ENCODE peak calls at places on chromosomes 11 and 22, in six cellular contexts. J, H, B, G, U and W are unnamed samples.

GRCh38 chr11:32069361-32070058 is 21.4 kb upstream of the RCN1 start:
- DNase-seq in B (no peak), G (no peak), U (no peak), H (no peak), J (no peak), W (no peak)

GRCh38 chr11:44623321-44623715 is 57.9 kb downstream of the CD82 start:
- DNase-seq in H (peak; percentile 7), G (peak; percentile 51), J (peak; percentile 46), B (no peak), U (no peak), W (no peak)

GRCh38 chr11:35035894-35036408 is 103.0 kb upstream of the CD44 start:
- DNase-seq in H (no peak), U (no peak), B (no peak), G (no peak), J (no peak), W (no peak)

GRCh38 chr11:72578051-72578450 is 96.2 kb downstream of the PDE2A start:
- DNase-seq in U (no peak), G (peak; percentile 58), H (no peak), J (peak; percentile 36), B (no peak), W (no peak)

GRCh38 chr11:2099523-2100316 is 39.5 kb downstream of the IGF2 start:
- DNase-seq in H (no peak), G (peak; percentile 69), J (peak; percentile 82), B (no peak), U (no peak), W (peak; percentile 73)

GRCh38 chr22:44595841-44596341 is 97.9 kb upstream of the RTL6 start:
- DNase-seq in G (no peak), B (no peak), H (no peak), J (no peak), U (no peak), W (peak; percentile 22)

GRCh38 chr11:120839846-120840402 is 184.0 kb upstream of the TBCEL start:
- DNase-seq in H (no peak), B (no peak), J (no peak), G (no peak), U (no peak), W (no peak)

GRCh38 chr22:49010901-49011300 is 816.8 kb downstream of the BRD1 start:
- DNase-seq in B (no peak), H (no peak), G (peak; percentile 48), U (no peak), J (peak; percentile 43), W (no peak)

GRCh38 chr11:36316049-36316448 is 20.0 kb downstream of the PRR5L start:
- DNase-seq in U (no peak), G (no peak), B (no peak), H (no peak), J (no peak), W (no peak)

GRCh38 chr11:27621440-27622161 is 78.7 kb downstream of the BDNF start:
- DNase-seq in U (no peak), G (no peak), J (no peak), B (no peak), H (peak; percentile 13), W (no peak)

GRCh38 chr11:12840871-12841516 is 166.8 kb downstream of the TEAD1 start:
- DNase-seq in U (no peak), J (no peak), G (no peak), H (no peak), B (no peak), W (no peak)

GRCh38 chr22:48153726-48154125 is 1391.3 kb downstream of the TBC1D22A start:
- DNase-seq in U (no peak), G (no peak), J (no peak), H (no peak), B (no peak), W (no peak)

GRCh38 chr11:110478410-110478809 is 48.7 kb downstream of the FDX1 start:
- DNase-seq in H (peak; percentile 39), B (no peak), J (no peak), U (no peak), G (no peak), W (no peak)

GRCh38 chr22:32733900-32734299 is 67.6 kb upstream of the TIMP3 start:
- DNase-seq in H (no peak), G (no peak), U (no peak), B (no peak), J (no peak), W (no peak)

GRCh38 chr11:76167590-76167989 is 38.7 kb downstream of the WNT11 start:
- DNase-seq in J (no peak), G (no peak), B (no peak), U (no peak), H (no peak), W (no peak)

GRCh38 chr11:88603499-88603898 is 266.0 kb upstream of the CTSC start:
- DNase-seq in U (no peak), J (no peak), G (no peak), B (no peak), H (no peak), W (no peak)

GRCh38 chr11:119377961-119378667 is 3.4 kb downstream of the USP2 start:
- DNase-seq in J (peak; percentile 38), U (no peak), B (no peak), G (peak; percentile 56), H (no peak), W (no peak)

GRCh38 chr22:27113211-27114030 is 456.0 kb downstream of the MIAT start:
- DNase-seq in J (no peak), G (peak; percentile 84), U (peak; percentile 63), B (no peak), H (peak; percentile 87), W (peak; percentile 67)

GRCh38 chr11:41379084-41379483 is 80.4 kb downstream of the LRRC4C start:
- DNase-seq in G (no peak), B (no peak), J (no peak), H (no peak), U (no peak), W (no peak)

GRCh38 chr11:863389-864117 is 20.9 kb downstream of the TSPAN4 start:
- DNase-seq in H (no peak), U (no peak), G (no peak), B (no peak), J (no peak), W (no peak)

GRCh38 chr11:110198031-110198729 is 98.2 kb downstream of the RDX start:
- DNase-seq in J (no peak), G (peak; percentile 31), H (no peak), B (no peak), U (no peak), W (no peak)

GRCh38 chr11:102142333-102142732 is 32.1 kb downstream of the YAP1 start:
- DNase-seq in U (no peak), H (no peak), G (no peak), J (no peak), B (no peak), W (no peak)

GRCh38 chr11:92893276-92893675 is 76.2 kb upstream of the MTNR1B start:
- DNase-seq in G (no peak), B (no peak), U (no peak), H (no peak), J (no peak), W (no peak)

GRCh38 chr11:123238297-123238696 is 43.2 kb upstream of the CLMP start:
- DNase-seq in J (no peak), U (no peak), H (no peak), B (no peak), G (peak; percentile 89), W (no peak)

GRCh38 chr22:47173535-47174021 is 411.1 kb downstream of the TBC1D22A start:
- DNase-seq in U (no peak), H (peak; percentile 1), B (no peak), G (peak; percentile 50), J (peak; percentile 43), W (no peak)

DNA sequence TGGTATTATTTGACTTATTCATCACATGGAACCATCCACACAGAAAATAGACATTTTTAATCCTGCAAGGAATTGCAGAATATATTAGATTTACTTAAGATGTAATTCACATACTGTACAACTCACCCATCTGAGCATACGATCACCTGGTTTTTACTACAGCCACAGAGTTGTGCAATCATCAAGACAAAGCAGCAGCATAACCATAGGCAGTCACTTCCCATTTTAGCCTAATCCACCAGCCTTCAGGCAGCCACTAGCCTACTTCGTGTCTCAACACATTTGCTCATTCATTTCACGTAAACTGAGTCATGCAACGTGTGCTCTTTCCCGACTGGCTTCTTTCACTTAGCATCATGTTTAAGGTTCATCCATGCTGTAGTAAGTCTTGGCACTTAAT is 23.0 kb downstream of the PIWIL3 start:
- DNase-seq in J (no peak), H (no peak), B (no peak), G (no peak), U (no peak), W (no peak)
- H3K27me3 ChIP-seq in J (no peaks in the 10 kb centered on the region), H (no peaks in the 10 kb centered on the region), B (no peaks in the 10 kb centered on the region), G (peaks cover 4% of the 10 kb centered on the region), U (peaks cover 22% of the 10 kb centered on the region), W (no peaks in the 10 kb centered on the region)

DNA sequence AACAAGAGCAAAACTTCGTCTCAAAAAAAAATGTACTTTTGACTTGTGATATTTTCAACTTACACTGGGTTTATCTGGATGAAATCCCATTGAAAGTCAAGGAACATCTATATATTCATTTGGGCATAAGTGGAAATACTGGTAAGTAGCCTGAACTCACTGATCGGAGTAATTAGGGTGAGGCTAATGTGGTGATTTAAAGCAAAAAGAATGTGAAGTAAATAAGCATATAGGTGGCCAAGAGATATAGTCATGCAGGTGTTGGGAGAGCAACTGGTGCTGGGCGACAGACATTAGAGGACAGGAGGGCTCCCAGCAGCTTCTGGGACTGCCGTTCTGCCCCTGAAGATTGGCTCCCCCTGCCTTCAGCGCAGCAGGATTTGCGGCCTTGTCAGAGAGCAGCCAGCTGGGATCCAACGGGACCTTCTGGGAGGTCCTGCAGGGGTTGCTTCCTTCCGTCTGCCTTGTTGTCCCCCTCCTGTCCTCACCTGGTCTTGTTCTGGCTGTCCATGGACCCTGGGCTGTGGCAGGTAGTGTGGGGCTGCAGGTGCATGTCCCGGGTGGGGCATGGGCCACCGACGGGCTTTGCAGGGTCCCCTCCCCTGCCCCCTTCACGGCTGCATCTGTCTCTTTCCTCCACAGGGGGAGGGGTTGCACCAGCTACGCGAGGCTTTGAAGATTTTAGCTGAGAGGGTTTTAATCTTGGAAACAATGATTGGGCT is 14.1 kb downstream of the RHBDD3 start:
- DNase-seq in H (no peak), J (peak; percentile 52), U (no peak), B (no peak), G (no peak), W (no peak)
- TF ChIP-seq CTCF in H (no peak), J (no peak), U (no peak), B (no peak), G (no peak), W (no peak)

DNA sequence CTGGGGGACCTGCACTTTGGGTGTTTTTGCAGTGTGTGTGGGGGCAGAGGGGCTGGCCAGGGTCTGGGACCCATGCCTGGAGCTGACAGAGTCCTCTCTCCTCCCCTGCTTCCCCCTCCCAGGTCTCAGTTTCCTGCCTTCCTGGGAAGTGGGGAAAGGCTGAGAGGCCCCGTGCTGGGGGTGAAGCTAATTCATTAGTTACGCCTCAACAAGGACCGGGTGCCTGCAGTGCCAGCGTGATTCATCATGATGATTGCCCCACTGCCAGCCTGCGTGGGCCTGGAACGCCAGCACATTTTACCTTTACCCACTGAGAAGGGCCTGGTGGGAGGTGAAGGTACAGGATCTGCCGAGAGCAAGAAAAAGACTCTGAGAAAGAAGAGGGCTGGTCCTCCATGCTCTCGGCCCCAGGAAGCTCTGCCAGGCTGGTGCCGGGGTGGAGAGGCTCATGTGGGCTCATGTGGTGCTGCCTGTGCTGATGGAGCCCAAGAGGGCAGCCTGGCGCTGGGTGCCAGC is 2.9 kb upstream of the LRRC10B start:
- DNase-seq in G (no peak), J (no peak), U (no peak), H (no peak), B (no peak), W (no peak)
- H3K27me3 ChIP-seq in G (peaks cover 39% of the 10 kb centered on the region), J (peaks cover 35% of the 10 kb centered on the region), U (peaks cover 42% of the 10 kb centered on the region), H (peaks cover 24% of the 10 kb centered on the region), B (peaks cover 44% of the 10 kb centered on the region), W (no peaks in the 10 kb centered on the region)

DNA sequence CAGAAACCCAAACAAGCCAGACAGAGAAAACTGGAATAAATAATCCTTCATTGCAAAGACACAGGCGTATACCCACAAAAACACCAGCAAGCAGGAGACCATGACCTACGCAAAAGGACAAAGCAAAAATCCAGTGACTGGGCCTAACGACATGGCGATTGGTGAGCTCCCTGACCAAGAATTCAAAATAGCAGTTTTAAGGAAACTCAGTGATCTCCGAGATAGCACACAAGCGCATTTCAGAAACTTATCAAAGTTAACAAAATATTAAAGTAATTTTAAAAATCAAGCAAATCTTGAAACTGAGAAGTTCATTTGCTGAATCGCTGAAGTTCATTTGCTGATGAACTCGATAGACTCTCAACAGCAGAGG is 27.6 kb downstream of the DBX1 start:
- DNase-seq in B (no peak), H (no peak), J (no peak), G (no peak), U (no peak), W (no peak)
- TF ChIP-seq CTCF in B (peak; percentile 42), H (no peak), J (no peak), G (no peak), U (no peak), W (no peak)